ENCODE peak calls at places on chromosomes 5 and 9, in ten cellular contexts. One of them, this sample, is unnamed.

GRCh38 chr9:1890806-1891205 is 124.3 kb upstream of the SMARCA2 start:
- DNase-seq in spleen: no peak
- DNase-seq in tibial nerve: no peak
- DNase-seq in heart left ventricle: no peak
- DNase-seq in H54: no peak
- DNase-seq in IMR-90: peak
- DNase-seq in HCT116: no peak
- DNase-seq in breast epithelium: no peak
- DNase-seq in HepG2: no peak
- DNase-seq in Peyer's patch: no peak
- DNase-seq in this sample: no peak

GRCh38 chr5:169874626-169875025 is 105.7 kb downstream of the INSYN2B start:
- DNase-seq in HCT116: no peak
- DNase-seq in heart left ventricle: no peak
- DNase-seq in H54: no peak
- DNase-seq in HepG2: no peak
- DNase-seq in spleen: no peak
- DNase-seq in tibial nerve: no peak
- DNase-seq in Peyer's patch: no peak
- DNase-seq in IMR-90: no peak
- DNase-seq in breast epithelium: no peak
- DNase-seq in this sample: no peak

GRCh38 chr5:172796306-172796705 is 25.3 kb upstream of the DUSP1 start:
- DNase-seq in IMR-90: no peak
- DNase-seq in H54: no peak
- DNase-seq in heart left ventricle: no peak
- DNase-seq in HCT116: no peak
- DNase-seq in Peyer's patch: no peak
- DNase-seq in tibial nerve: no peak
- DNase-seq in spleen: no peak
- DNase-seq in HepG2: no peak
- DNase-seq in breast epithelium: no peak
- DNase-seq in this sample: no peak

GRCh38 chr9:107734231-107735014 is 244.9 kb upstream of the KLF4 start:
- DNase-seq in IMR-90: peak
- DNase-seq in breast epithelium: no peak
- DNase-seq in HepG2: no peak
- DNase-seq in tibial nerve: no peak
- DNase-seq in H54: no peak
- DNase-seq in spleen: no peak
- DNase-seq in Peyer's patch: no peak
- DNase-seq in heart left ventricle: peak
- DNase-seq in HCT116: no peak
- DNase-seq in this sample: no peak

GRCh38 chr9:136057236-136058151 is 37.6 kb downstream of the NACC2 start:
- DNase-seq in H54: no peak
- DNase-seq in spleen: no peak
- DNase-seq in HepG2: no peak
- DNase-seq in heart left ventricle: no peak
- DNase-seq in tibial nerve: no peak
- DNase-seq in IMR-90: no peak
- DNase-seq in breast epithelium: no peak
- DNase-seq in HCT116: no peak
- DNase-seq in Peyer's patch: no peak
- DNase-seq in this sample: no peak

GRCh38 chr5:131812371-131813160 is 15.7 kb upstream of the FNIP1 start:
- DNase-seq in IMR-90: no peak
- DNase-seq in H54: no peak
- DNase-seq in breast epithelium: no peak
- DNase-seq in HCT116: no peak
- DNase-seq in heart left ventricle: no peak
- DNase-seq in tibial nerve: no peak
- DNase-seq in Peyer's patch: no peak
- DNase-seq in spleen: no peak
- DNase-seq in HepG2: no peak
- DNase-seq in this sample: peak

GRCh38 chr5:173108914-173109313 is 35.4 kb upstream of the BNIP1 start:
- DNase-seq in tibial nerve: no peak
- DNase-seq in IMR-90: no peak
- DNase-seq in breast epithelium: no peak
- DNase-seq in spleen: no peak
- DNase-seq in H54: no peak
- DNase-seq in heart left ventricle: no peak
- DNase-seq in Peyer's patch: no peak
- DNase-seq in HCT116: no peak
- DNase-seq in HepG2: no peak
- DNase-seq in this sample: no peak

GRCh38 chr5:117359895-117360294 is 785.3 kb upstream of the SEMA6A start:
- DNase-seq in spleen: no peak
- DNase-seq in IMR-90: no peak
- DNase-seq in HCT116: no peak
- DNase-seq in breast epithelium: no peak
- DNase-seq in HepG2: no peak
- DNase-seq in Peyer's patch: no peak
- DNase-seq in H54: no peak
- DNase-seq in heart left ventricle: no peak
- DNase-seq in tibial nerve: no peak
- DNase-seq in this sample: no peak

GRCh38 chr9:472676-473075 is 258.0 kb downstream of the DOCK8 start:
- DNase-seq in HepG2: no peak
- DNase-seq in breast epithelium: no peak
- DNase-seq in spleen: no peak
- DNase-seq in heart left ventricle: no peak
- DNase-seq in Peyer's patch: no peak
- DNase-seq in IMR-90: no peak
- DNase-seq in H54: no peak
- DNase-seq in HCT116: no peak
- DNase-seq in tibial nerve: no peak
- DNase-seq in this sample: no peak

GRCh38 chr9:90815183-90815943 is 13.7 kb downstream of the SYK start:
- DNase-seq in tibial nerve: no peak
- DNase-seq in breast epithelium: no peak
- DNase-seq in Peyer's patch: no peak
- DNase-seq in HepG2: no peak
- DNase-seq in IMR-90: peak
- DNase-seq in H54: no peak
- DNase-seq in heart left ventricle: no peak
- DNase-seq in spleen: peak
- DNase-seq in HCT116: no peak
- DNase-seq in this sample: peak

GRCh38 chr9:11016081-11016480 is 403.3 kb upstream of the PTPRD start:
- DNase-seq in H54: no peak
- DNase-seq in spleen: no peak
- DNase-seq in heart left ventricle: no peak
- DNase-seq in Peyer's patch: no peak
- DNase-seq in tibial nerve: no peak
- DNase-seq in IMR-90: no peak
- DNase-seq in HCT116: no peak
- DNase-seq in breast epithelium: no peak
- DNase-seq in HepG2: no peak
- DNase-seq in this sample: no peak

GRCh38 chr5:160324885-160325284 is 12.5 kb upstream of the CCNJL start:
- DNase-seq in spleen: no peak
- DNase-seq in tibial nerve: no peak
- DNase-seq in heart left ventricle: no peak
- DNase-seq in HepG2: no peak
- DNase-seq in breast epithelium: no peak
- DNase-seq in HCT116: no peak
- DNase-seq in H54: no peak
- DNase-seq in IMR-90: no peak
- DNase-seq in Peyer's patch: no peak
- DNase-seq in this sample: no peak

GRCh38 chr5:160326981-160327380 is 14.6 kb upstream of the CCNJL start:
- DNase-seq in tibial nerve: no peak
- DNase-seq in HCT116: no peak
- DNase-seq in Peyer's patch: no peak
- DNase-seq in HepG2: no peak
- DNase-seq in H54: no peak
- DNase-seq in breast epithelium: no peak
- DNase-seq in spleen: no peak
- DNase-seq in IMR-90: no peak
- DNase-seq in heart left ventricle: no peak
- DNase-seq in this sample: no peak

GRCh38 chr5:160330212-160330611 is 17.8 kb upstream of the CCNJL start:
- DNase-seq in tibial nerve: no peak
- DNase-seq in spleen: no peak
- DNase-seq in Peyer's patch: no peak
- DNase-seq in IMR-90: no peak
- DNase-seq in H54: no peak
- DNase-seq in heart left ventricle: no peak
- DNase-seq in breast epithelium: no peak
- DNase-seq in HepG2: no peak
- DNase-seq in HCT116: no peak
- DNase-seq in this sample: no peak

GRCh38 chr5:160325716-160326115 is 13.4 kb upstream of the CCNJL start:
- DNase-seq in spleen: no peak
- DNase-seq in Peyer's patch: no peak
- DNase-seq in H54: no peak
- DNase-seq in HepG2: no peak
- DNase-seq in HCT116: no peak
- DNase-seq in heart left ventricle: no peak
- DNase-seq in IMR-90: no peak
- DNase-seq in breast epithelium: no peak
- DNase-seq in tibial nerve: no peak
- DNase-seq in this sample: no peak

DNA sequence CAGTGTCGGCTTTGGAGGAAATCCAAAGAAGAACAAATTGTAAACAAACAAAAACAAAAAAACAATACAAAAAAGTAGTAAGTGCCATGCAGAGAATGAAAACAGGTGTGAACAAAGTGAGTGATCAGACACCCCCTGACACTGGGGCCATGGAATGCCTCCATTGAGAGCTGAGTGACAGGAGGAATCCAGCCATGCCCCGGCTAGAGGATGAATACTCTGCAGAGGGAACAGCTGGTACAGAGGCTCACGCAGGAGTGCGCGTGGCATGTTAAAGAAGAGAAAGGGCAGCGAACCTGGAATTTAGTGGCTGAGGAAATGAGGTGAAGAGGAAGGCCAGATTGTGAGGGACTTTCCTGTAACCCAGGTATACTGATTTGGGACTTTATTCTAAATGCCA is 15.5 kb upstream of the CCNJL start:
- DNase-seq in Peyer's patch: no peak
- DNase-seq in breast epithelium: no peak
- DNase-seq in IMR-90: no peak
- DNase-seq in H54: no peak
- DNase-seq in spleen: no peak
- DNase-seq in HCT116: no peak
- DNase-seq in tibial nerve: no peak
- DNase-seq in HepG2: no peak
- DNase-seq in heart left ventricle: no peak
- DNase-seq in this sample: no peak
- TF ChIP-seq POLR2A in Peyer's patch: no peak
- TF ChIP-seq POLR2A in breast epithelium: no peak
- TF ChIP-seq POLR2A in IMR-90: no peak
- TF ChIP-seq POLR2A in H54: no peak
- TF ChIP-seq POLR2A in spleen: no peak
- TF ChIP-seq POLR2A in HCT116: no peak
- TF ChIP-seq POLR2A in tibial nerve: no peak
- TF ChIP-seq POLR2A in HepG2: no peak
- TF ChIP-seq POLR2A in heart left ventricle: no peak
- TF ChIP-seq POLR2A in this sample: no peak

GRCh38 chr9:94554439-94555331 is at the start of gene PCAT7:
- DNase-seq in spleen: no peak
- DNase-seq in breast epithelium: peak
- DNase-seq in HCT116: peak
- DNase-seq in tibial nerve: no peak
- DNase-seq in IMR-90: no peak
- DNase-seq in HepG2: peak
- DNase-seq in H54: peak
- DNase-seq in Peyer's patch: peak
- DNase-seq in heart left ventricle: peak
- DNase-seq in this sample: peak
- TF ChIP-seq POLR2A in spleen: no peak
- TF ChIP-seq POLR2A in breast epithelium: no peak
- TF ChIP-seq POLR2A in HCT116: peak
- TF ChIP-seq POLR2A in tibial nerve: no peak
- TF ChIP-seq POLR2A in IMR-90: no peak
- TF ChIP-seq POLR2A in HepG2: peak
- TF ChIP-seq POLR2A in H54: no peak
- TF ChIP-seq POLR2A in Peyer's patch: peak
- TF ChIP-seq POLR2A in heart left ventricle: no peak
- TF ChIP-seq POLR2A in this sample: no peak

DNA sequence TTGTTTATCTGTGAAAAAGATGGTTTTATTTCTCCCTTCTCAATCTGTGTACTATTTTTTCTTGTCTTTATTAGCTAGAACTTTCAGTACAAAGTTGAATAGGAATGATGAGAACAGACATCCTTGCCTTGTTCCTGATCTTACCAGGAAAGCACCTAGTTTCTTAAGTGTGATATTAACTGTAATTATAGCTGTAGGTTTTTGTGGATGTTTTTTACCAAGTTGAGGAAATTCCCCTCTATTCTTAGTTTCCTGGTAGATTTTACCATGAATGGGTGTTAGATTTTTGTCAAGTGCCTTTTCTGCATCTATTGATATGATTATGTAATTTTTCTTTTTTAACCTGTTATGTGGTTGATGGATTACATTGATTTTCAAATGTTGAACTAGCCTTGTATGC is 68.7 kb downstream of the KCNN2 start:
- DNase-seq in IMR-90: no peak
- DNase-seq in spleen: no peak
- DNase-seq in tibial nerve: no peak
- DNase-seq in heart left ventricle: no peak
- DNase-seq in H54: no peak
- DNase-seq in HCT116: no peak
- DNase-seq in Peyer's patch: no peak
- DNase-seq in HepG2: no peak
- DNase-seq in breast epithelium: no peak
- DNase-seq in this sample: no peak
- TF ChIP-seq POLR2A in IMR-90: no peak
- TF ChIP-seq POLR2A in spleen: no peak
- TF ChIP-seq POLR2A in tibial nerve: no peak
- TF ChIP-seq POLR2A in heart left ventricle: no peak
- TF ChIP-seq POLR2A in H54: no peak
- TF ChIP-seq POLR2A in HCT116: no peak
- TF ChIP-seq POLR2A in Peyer's patch: no peak
- TF ChIP-seq POLR2A in HepG2: no peak
- TF ChIP-seq POLR2A in breast epithelium: no peak
- TF ChIP-seq POLR2A in this sample: no peak

GRCh38 chr5:146745937-146746577 is 132.5 kb downstream of the PPP2R2B start:
- DNase-seq in breast epithelium: no peak
- DNase-seq in H54: no peak
- DNase-seq in IMR-90: no peak
- DNase-seq in Peyer's patch: no peak
- DNase-seq in HepG2: no peak
- DNase-seq in heart left ventricle: no peak
- DNase-seq in spleen: no peak
- DNase-seq in HCT116: no peak
- DNase-seq in tibial nerve: no peak
- DNase-seq in this sample: no peak
- TF ChIP-seq POLR2A in breast epithelium: no peak
- TF ChIP-seq POLR2A in H54: no peak
- TF ChIP-seq POLR2A in IMR-90: no peak
- TF ChIP-seq POLR2A in Peyer's patch: no peak
- TF ChIP-seq POLR2A in HepG2: no peak
- TF ChIP-seq POLR2A in heart left ventricle: no peak
- TF ChIP-seq POLR2A in spleen: no peak
- TF ChIP-seq POLR2A in HCT116: no peak
- TF ChIP-seq POLR2A in tibial nerve: no peak
- TF ChIP-seq POLR2A in this sample: no peak